ENCODE peak calls at places on chromosome 19, in seven cellular contexts. W is omental fat pad, Z is stromal cell of bone marrow, Y is HS-5, N is kidney epithelial cell, E is RPMI7951, T is HTR-8/SVneo. R is an unnamed sample.

GRCh38 chr19:48737360-48737998 is 2.9 kb downstream of the RASIP1 start:
- DNase-seq in W (no peak), Z (no peak), Y (no peak), N (no peak), E (no peak), T (no peak), R (no peak)

GRCh38 chr19:35164418-35164817 is 9.9 kb downstream of the FXYD5 start:
- DNase-seq in W (no peak), Z (no peak), Y (no peak), N (no peak), E (peak; percentile 49), T (no peak), R (no peak)

GRCh38 chr19:13707901-13708300 is 56.4 kb upstream of the MRI1 start:
- DNase-seq in W (no peak), Z (no peak), Y (no peak), N (no peak), E (peak; percentile 81), T (no peak), R (no peak)

GRCh38 chr19:56317749-56318148 is 3.1 kb upstream of the ZSCAN5A start:
- DNase-seq in W (no peak), Z (no peak), Y (no peak), N (no peak), E (no peak), T (no peak), R (no peak)

GRCh38 chr19:48490980-48491792 is 20.4 kb downstream of the LMTK3 start:
- DNase-seq in W (no peak), Z (no peak), Y (no peak), N (no peak), E (no peak), T (no peak), R (no peak)

GRCh38 chr19:1237027-1237659 is 662 bp downstream of the CBARP start:
- DNase-seq in W (no peak), Z (no peak), Y (no peak), N (no peak), E (no peak), T (no peak), R (no peak)

GRCh38 chr19:8096071-8096470 is 43.5 kb downstream of the CCL25 start:
- DNase-seq in W (no peak), Z (no peak), Y (no peak), N (no peak), E (no peak), T (no peak), R (no peak)

GRCh38 chr19:13744179-13744578 is 20.1 kb upstream of the MRI1 start:
- DNase-seq in W (no peak), Z (no peak), Y (no peak), N (no peak), E (no peak), T (no peak), R (no peak)

GRCh38 chr19:38946229-38947010 is 15.7 kb downstream of the MRPS12 start:
- DNase-seq in W (no peak), Z (no peak), Y (no peak), N (no peak), E (no peak), T (no peak), R (no peak)

GRCh38 chr19:30959011-30959410 is 390.2 kb downstream of the TSHZ3 start:
- DNase-seq in W (no peak), Z (no peak), Y (no peak), N (no peak), E (no peak), T (no peak), R (no peak)

GRCh38 chr19:18397242-18398202 is at the start of gene LRRC25:
- DNase-seq in W (no peak), Z (no peak), Y (no peak), N (no peak), E (no peak), T (no peak), R (no peak)

GRCh38 chr19:46678110-46678732 is 17.2 kb upstream of the DACT3 start:
- DNase-seq in W (no peak), Z (no peak), Y (no peak), N (no peak), E (no peak), T (no peak), R (no peak)

GRCh38 chr19:46393456-46394397 is 19.6 kb downstream of the CCDC8 start:
- DNase-seq in W (no peak), Z (no peak), Y (no peak), N (no peak), E (no peak), T (no peak), R (no peak)

GRCh38 chr19:10408511-10409291 is 5.4 kb upstream of the CDC37 start:
- DNase-seq in W (no peak), Z (no peak), Y (no peak), N (no peak), E (no peak), T (no peak), R (no peak)

GRCh38 chr19:1016647-1017114 is 4.2 kb downstream of the TMEM259 start:
- DNase-seq in W (no peak), Z (no peak), Y (no peak), N (peak; percentile 77), E (peak; percentile 69), T (no peak), R (no peak)

GRCh38 chr19:52138614-52139290 is 986 bp downstream of the ZNF616 start:
- DNase-seq in W (no peak), Z (no peak), Y (peak; percentile 22), N (no peak), E (peak; percentile 29), T (no peak), R (no peak)

R was measured in epithelial cell of proximal tubule.